ENCODE peak calls at places on chromosomes 12 and 14, in ten cellular contexts. D, V, R, X, N, H, P, F, K and J are unnamed samples.

GRCh38 chr14:100282766-100283419 is 23.4 kb downstream of the SLC25A29 start:
- DNase-seq in D (no peak), V (no peak), R (no peak), X (peak), N (no peak), H (no peak), P (no peak), F (no peak), K (no peak), J (no peak)

GRCh38 chr14:87013583-87013982 is 979.4 kb downstream of the GALC start:
- DNase-seq in D (no peak), V (no peak), R (no peak), X (no peak), N (no peak), H (peak), P (no peak), F (peak), K (no peak), J (peak)

GRCh38 chr12:40117818-40118217 is 11.9 kb upstream of the SLC2A13 start:
- DNase-seq in D (no peak), V (no peak), R (no peak), X (no peak), N (no peak), H (no peak), P (no peak), F (no peak), K (no peak), J (no peak)

GRCh38 chr12:12336049-12336411 is 14.0 kb downstream of the MANSC1 start:
- DNase-seq in D (peak), V (no peak), R (no peak), X (no peak), N (no peak), H (no peak), P (no peak), F (no peak), K (no peak), J (peak)

GRCh38 chr12:124565656-124566180 is 1.7 kb downstream of the NCOR2 start:
- DNase-seq in D (no peak), V (no peak), R (no peak), X (no peak), N (no peak), H (no peak), P (no peak), F (no peak), K (no peak), J (no peak)

GRCh38 chr12:2682301-2683282 is 112.2 kb upstream of the FKBP4 start:
- DNase-seq in D (peak), V (no peak), R (no peak), X (no peak), N (no peak), H (no peak), P (no peak), F (peak), K (peak), J (peak)

GRCh38 chr12:1093166-1093751 is 102.2 kb downstream of the ERC1 start:
- DNase-seq in D (no peak), V (no peak), R (peak), X (no peak), N (no peak), H (peak), P (no peak), F (peak), K (peak), J (peak)

GRCh38 chr14:61671086-61671485 is 24.2 kb upstream of the HIF1A start:
- DNase-seq in D (no peak), V (no peak), R (no peak), X (no peak), N (no peak), H (no peak), P (no peak), F (no peak), K (no peak), J (no peak)

GRCh38 chr12:78036889-78037288 is 206.2 kb downstream of the NAV3 start:
- DNase-seq in D (no peak), V (no peak), R (no peak), X (no peak), N (no peak), H (no peak), P (no peak), F (no peak), K (no peak), J (no peak)

GRCh38 chr12:1913377-1914115 is 4.9 kb downstream of the CACNA2D4 start:
- DNase-seq in D (peak), V (no peak), R (no peak), X (no peak), N (no peak), H (no peak), P (no peak), F (no peak), K (no peak), J (no peak)

GRCh38 chr14:26984318-26985177 is 386.7 kb upstream of the NOVA1 start:
- DNase-seq in D (peak), V (no peak), R (peak), X (no peak), N (peak), H (peak), P (peak), F (peak), K (peak), J (peak)

GRCh38 chr12:22971247-22971646 is 346.3 kb downstream of the ETNK1 start:
- DNase-seq in D (no peak), V (no peak), R (no peak), X (no peak), N (no peak), H (no peak), P (no peak), F (no peak), K (no peak), J (peak)

GRCh38 chr12:92735131-92735721 is 32.4 kb downstream of the PLEKHG7 start:
- DNase-seq in D (no peak), V (no peak), R (peak), X (no peak), N (no peak), H (peak), P (no peak), F (peak), K (no peak), J (peak)

GRCh38 chr12:7376196-7376595 is 67.8 kb downstream of the CD163L1 start:
- DNase-seq in D (no peak), V (no peak), R (no peak), X (no peak), N (no peak), H (no peak), P (no peak), F (peak), K (no peak), J (peak)

GRCh38 chr14:22002860-22003284 is 329.3 kb upstream of the OR4E1 start:
- DNase-seq in D (no peak), V (peak), R (no peak), X (no peak), N (no peak), H (no peak), P (no peak), F (no peak), K (peak), J (no peak)

GRCh38 chr12:42140901-42141300 is 3.8 kb downstream of the GXYLT1 start:
- DNase-seq in D (peak), V (no peak), R (peak), X (no peak), N (no peak), H (no peak), P (no peak), F (no peak), K (peak), J (no peak)

GRCh38 chr14:97456958-97457357 is 659.8 kb downstream of the VRK1 start:
- DNase-seq in D (no peak), V (peak), R (no peak), X (no peak), N (no peak), H (no peak), P (no peak), F (no peak), K (no peak), J (no peak)

GRCh38 chr14:104788533-104788818 is 7.1 kb downstream of the AKT1 start:
- DNase-seq in D (no peak), V (no peak), R (no peak), X (no peak), N (no peak), H (no peak), P (no peak), F (no peak), K (no peak), J (no peak)

GRCh38 chr14:77409131-77409533 is 14.2 kb downstream of the NOXRED1 start:
- DNase-seq in D (no peak), V (no peak), R (no peak), X (no peak), N (no peak), H (no peak), P (no peak), F (peak), K (peak), J (no peak)

GRCh38 chr12:1977109-1977508 is 27.1 kb downstream of the DCP1B start:
- DNase-seq in D (no peak), V (no peak), R (no peak), X (no peak), N (no peak), H (no peak), P (no peak), F (no peak), K (no peak), J (no peak)

GRCh38 chr14:92400579-92401444 is 77.8 kb downstream of the SLC24A4 start:
- DNase-seq in D (no peak), V (no peak), R (no peak), X (no peak), N (no peak), H (no peak), P (no peak), F (no peak), K (no peak), J (peak)

GRCh38 chr14:90726656-90727055 is 89.6 kb downstream of the TTC7B start:
- DNase-seq in D (peak), V (no peak), R (no peak), X (no peak), N (no peak), H (peak), P (no peak), F (peak), K (peak), J (peak)

GRCh38 chr12:76137611-76138010 is 53.1 kb upstream of the NAP1L1 start:
- DNase-seq in D (no peak), V (no peak), R (no peak), X (no peak), N (no peak), H (no peak), P (no peak), F (no peak), K (no peak), J (peak)

GRCh38 chr12:60415361-60415760 is 819.5 kb downstream of the SLC16A7 start:
- DNase-seq in D (no peak), V (no peak), R (no peak), X (no peak), N (no peak), H (no peak), P (no peak), F (peak), K (no peak), J (peak)

GRCh38 chr12:50070314-50071060 is 13.1 kb downstream of the ASIC1 start:
- DNase-seq in D (peak), V (peak), R (peak), X (peak), N (peak), H (peak), P (peak), F (peak), K (peak), J (peak)

GRCh38 chr12:54196396-54196795 is 7.6 kb upstream of the SMUG1 start:
- DNase-seq in D (no peak), V (no peak), R (no peak), X (no peak), N (no peak), H (no peak), P (no peak), F (no peak), K (no peak), J (peak)

GRCh38 chr14:22530101-22530500 is 58.9 kb downstream of the DAD1 start:
- DNase-seq in D (no peak), V (no peak), R (no peak), X (no peak), N (no peak), H (no peak), P (no peak), F (no peak), K (no peak), J (no peak)

DNA sequence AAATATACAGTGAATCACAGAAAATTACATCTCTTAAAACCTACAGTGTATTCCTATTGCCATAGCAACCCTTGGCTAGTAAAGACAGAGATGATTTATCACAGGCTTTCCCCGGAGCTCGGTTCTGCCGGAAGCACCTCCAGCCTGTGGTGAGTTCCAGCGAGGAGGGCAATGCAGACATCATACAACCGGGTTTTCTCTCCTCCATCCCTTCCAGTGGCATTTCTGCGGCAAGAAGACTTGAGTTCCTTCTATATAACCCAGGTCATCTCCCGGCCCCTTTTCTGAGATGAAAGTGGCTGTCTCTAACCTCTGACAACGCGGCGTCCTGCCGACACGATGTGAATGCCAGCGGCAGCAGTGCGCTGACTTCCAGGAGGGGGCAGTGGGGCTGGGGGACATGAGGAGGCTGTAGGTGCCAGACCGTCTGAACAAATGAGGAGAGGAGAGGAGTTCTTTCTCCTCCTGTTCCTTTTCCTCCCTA is 68.5 kb upstream of the MAX start:
- DNase-seq in D (no peak), V (peak), R (peak), X (no peak), N (no peak), H (peak), P (no peak), F (peak), K (peak), J (peak)
- TF ChIP-seq CTCF in D (no peak), V (no peak), R (no peak), X (no peak), N (peak), H (peak), P (peak), F (peak), K (no peak), J (peak)

GRCh38 chr12:117360222-117360550 is 1.2 kb downstream of the NOS1 start:
- DNase-seq in D (no peak), V (no peak), R (no peak), X (no peak), N (no peak), H (no peak), P (no peak), F (no peak), K (no peak), J (no peak)

GRCh38 chr12:117361905-117362304 is 479 bp upstream of the NOS1 start:
- DNase-seq in D (no peak), V (no peak), R (no peak), X (no peak), N (no peak), H (no peak), P (no peak), F (no peak), K (no peak), J (no peak)

GRCh38 chr12:117361312-117361670 is at the start of gene NOS1:
- DNase-seq in D (no peak), V (no peak), R (no peak), X (no peak), N (no peak), H (no peak), P (no peak), F (no peak), K (no peak), J (no peak)

GRCh38 chr12:117360551-117361311 is 695 bp downstream of the NOS1 start:
- DNase-seq in D (no peak), V (no peak), R (no peak), X (no peak), N (no peak), H (no peak), P (no peak), F (no peak), K (no peak), J (no peak)

DNA sequence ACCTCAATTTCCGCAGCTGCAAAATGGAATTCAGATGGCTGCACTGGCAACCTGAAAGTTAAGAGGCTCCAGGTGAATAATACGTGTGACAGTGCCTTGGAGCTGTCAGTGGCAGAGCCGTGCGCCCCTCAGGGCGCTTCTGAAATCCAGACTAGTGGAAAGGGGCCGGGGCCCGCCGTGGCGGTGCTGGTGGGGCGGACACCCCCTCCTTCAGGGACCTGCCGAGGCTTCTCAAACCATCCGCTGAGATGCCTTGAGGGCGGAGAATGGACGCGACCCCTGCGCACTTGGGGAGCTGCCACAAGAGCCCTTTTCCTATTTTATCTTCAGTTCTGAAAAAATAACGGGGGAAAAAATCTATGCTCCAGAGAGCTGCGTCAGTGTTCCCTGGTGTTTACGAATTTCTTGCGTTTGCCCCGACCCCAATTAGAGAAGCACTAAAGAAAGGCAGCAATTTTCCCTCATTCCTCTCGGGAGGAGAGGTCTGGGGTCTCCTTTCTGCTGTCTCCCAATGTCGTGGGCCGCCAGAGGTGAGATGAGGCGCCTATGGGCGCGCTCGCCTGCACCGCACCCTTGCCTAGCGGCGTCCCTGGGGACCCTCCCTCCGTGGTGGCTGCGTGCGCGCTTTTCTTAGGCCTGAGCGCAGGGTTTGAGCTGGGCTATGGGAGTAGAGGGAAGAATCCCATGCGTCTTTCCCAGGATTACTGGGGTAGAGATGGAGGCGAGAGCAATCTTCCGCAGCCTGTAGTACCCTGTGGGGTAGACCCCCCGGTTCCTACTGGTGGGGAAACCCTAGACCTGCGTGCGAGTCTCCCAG is 2.2 kb downstream of the NOS1 start:
- DNase-seq in D (no peak), V (no peak), R (no peak), X (no peak), N (no peak), H (no peak), P (no peak), F (no peak), K (no peak), J (no peak)
- H3K4me3 ChIP-seq in D (no peak), V (no peak), R (no peak), X (no peak), N (no peak), H (no peak), P (no peak), F (no peak), K (no peak), J (no peak)

GRCh38 chr14:29521526-29522137 is 406.0 kb downstream of the PRKD1 start:
- DNase-seq in D (no peak), V (no peak), R (no peak), X (no peak), N (no peak), H (no peak), P (no peak), F (no peak), K (peak), J (peak)
- TF ChIP-seq CTCF in D (no peak), V (no peak), R (no peak), X (no peak), N (no peak), H (peak), P (no peak), F (peak), K (no peak), J (peak)

DNA sequence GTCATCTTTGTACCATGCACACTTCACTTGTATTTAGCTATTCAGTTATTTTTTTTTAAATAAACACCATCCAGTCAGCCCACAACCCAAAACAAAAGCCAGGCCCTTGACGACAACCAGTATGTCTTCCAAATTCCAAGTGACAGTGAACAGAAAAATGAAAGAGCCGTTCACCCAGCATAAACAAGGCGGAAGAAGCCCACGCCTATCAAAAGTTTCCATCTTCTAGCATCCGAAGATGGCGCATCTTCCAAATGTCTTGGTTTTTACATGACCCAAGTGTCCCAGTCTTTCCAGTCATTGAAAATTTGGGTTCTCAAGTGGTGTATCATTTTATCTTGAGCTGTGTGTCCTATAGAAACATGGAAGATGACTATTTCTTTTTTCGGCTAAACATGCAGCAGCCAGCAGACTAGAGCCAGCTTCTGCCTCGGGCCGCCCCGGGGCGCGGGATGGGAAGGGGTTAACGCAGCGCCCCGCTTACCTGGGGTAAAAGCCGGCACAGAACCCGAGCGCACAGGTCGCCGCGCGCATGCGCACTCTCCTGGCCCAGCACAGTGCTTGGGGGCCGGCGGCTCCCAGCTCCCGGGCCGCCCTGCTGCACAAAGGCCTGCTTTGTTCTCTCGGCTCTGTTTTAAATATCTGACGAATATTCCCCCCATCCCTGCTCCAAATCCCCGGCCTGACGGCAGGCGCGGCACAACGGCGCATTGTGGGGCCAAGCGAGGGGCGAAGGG is 164.8 kb downstream of the ZFP36L1 start:
- DNase-seq in D (no peak), V (peak), R (no peak), X (peak), N (peak), H (no peak), P (peak), F (no peak), K (peak), J (no peak)
- H3K4me3 ChIP-seq in D (no peak), V (peak), R (peak), X (peak), N (peak), H (no peak), P (peak), F (no peak), K (peak), J (no peak)

GRCh38 chr12:96265400-96265799 is 71.2 kb downstream of the ELK3 start:
- DNase-seq in D (no peak), V (no peak), R (no peak), X (no peak), N (no peak), H (no peak), P (no peak), F (no peak), K (no peak), J (no peak)

GRCh38 chr12:96265836-96266235 is 71.7 kb downstream of the ELK3 start:
- DNase-seq in D (no peak), V (no peak), R (no peak), X (no peak), N (no peak), H (no peak), P (no peak), F (no peak), K (no peak), J (no peak)

GRCh38 chr12:96266238-96266637 is 72.1 kb downstream of the ELK3 start:
- DNase-seq in D (no peak), V (no peak), R (no peak), X (no peak), N (no peak), H (no peak), P (no peak), F (no peak), K (no peak), J (no peak)

GRCh38 chr12:96261557-96261956 is 67.4 kb downstream of the ELK3 start:
- DNase-seq in D (no peak), V (no peak), R (no peak), X (no peak), N (no peak), H (no peak), P (no peak), F (no peak), K (no peak), J (no peak)

DNA sequence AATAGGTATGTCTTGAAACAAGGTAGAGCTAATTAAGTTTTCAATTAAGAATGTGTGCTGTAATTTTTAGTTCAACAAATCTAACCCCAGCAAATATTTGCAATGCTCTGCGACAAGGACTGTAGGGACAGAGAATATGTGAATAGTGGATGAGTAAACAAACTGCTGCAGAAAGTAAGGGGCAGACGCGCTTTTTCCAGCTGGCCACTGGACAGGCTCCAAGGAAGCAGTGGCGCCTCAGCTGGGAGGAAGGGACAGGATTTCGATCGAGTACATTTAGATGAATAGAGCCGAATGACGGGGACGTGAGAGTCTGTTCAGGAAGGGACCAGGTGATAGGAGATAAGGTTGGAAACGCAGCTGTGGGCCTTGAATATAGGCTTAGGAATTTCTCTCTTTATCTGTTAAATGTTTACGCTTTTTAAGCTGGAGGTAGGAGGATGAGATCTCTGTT is 69.3 kb downstream of the ELK3 start:
- DNase-seq in D (no peak), V (no peak), R (peak), X (no peak), N (no peak), H (no peak), P (no peak), F (no peak), K (no peak), J (no peak)
- TF ChIP-seq CTCF in D (no peak), V (no peak), R (no peak), X (no peak), N (no peak), H (no peak), P (no peak), F (no peak), K (no peak), J (no peak)